ENCODE peak calls at places on chromosomes 5 and 9, in eight cellular contexts. X, I, W, R, F, H, P and Q are unnamed samples. For H3K4me1 and H3K9me3, the result is how much of the 10 kb centered on the place peaks cover.

GRCh38 chr9:33453286-33453882 is 6.0 kb upstream of the AQP3 start:
- DNase-seq in I (no peak), H (no peak), R (peak), P (no peak), W (no peak), X (no peak), F (no peak), Q (no peak)

GRCh38 chr5:90134892-90135291 is 274.7 kb downstream of the CETN3 start:
- DNase-seq in H (no peak), X (peak), W (peak), R (peak), F (peak), P (no peak), I (no peak), Q (no peak)

GRCh38 chr9:2602704-2603116 is 18.9 kb upstream of the VLDLR start:
- DNase-seq in R (no peak), W (no peak), I (no peak), X (peak), H (no peak), P (no peak), F (no peak), Q (no peak)

GRCh38 chr5:40365357-40366330 is 314.1 kb upstream of the PTGER4 start:
- DNase-seq in R (no peak), I (no peak), W (no peak), H (no peak), P (no peak), F (no peak), X (peak), Q (no peak)

GRCh38 chr5:136014049-136014516 is 14.7 kb upstream of the TGFBI start:
- DNase-seq in H (peak), F (peak), W (no peak), X (no peak), I (no peak), R (peak), P (no peak), Q (no peak)

GRCh38 chr9:129481824-129482511 is 138.9 kb downstream of the C9orf50 start:
- DNase-seq in P (no peak), I (no peak), W (no peak), R (peak), H (no peak), F (peak), X (no peak), Q (no peak)

GRCh38 chr5:110377411-110378392 is 348.8 kb downstream of the TMEM232 start:
- DNase-seq in H (no peak), F (no peak), I (no peak), R (peak), P (no peak), W (no peak), X (peak), Q (no peak)

GRCh38 chr9:36092509-36093215 is 43.9 kb upstream of the GLIPR2 start:
- DNase-seq in F (no peak), H (no peak), R (no peak), P (no peak), X (no peak), I (no peak), W (no peak), Q (no peak)

GRCh38 chr5:166505546-166505945 is 1785.9 kb upstream of the WWC1 start:
- DNase-seq in R (peak), P (no peak), I (no peak), X (no peak), W (no peak), H (no peak), F (no peak), Q (no peak)

GRCh38 chr5:168209987-168210386 is 81.5 kb upstream of the WWC1 start:
- DNase-seq in I (no peak), H (no peak), X (no peak), R (peak), W (no peak), F (no peak), P (no peak), Q (no peak)

GRCh38 chr9:129938291-129938979 is 103.2 kb downstream of the USP20 start:
- DNase-seq in P (no peak), X (peak), W (no peak), F (no peak), R (peak), H (no peak), I (no peak), Q (no peak)

GRCh38 chr5:113109344-113109743 is 132.7 kb downstream of the DCP2 start:
- DNase-seq in X (no peak), W (no peak), P (no peak), R (no peak), F (no peak), I (no peak), H (no peak), Q (no peak)
- H3K4me1 ChIP-seq in X (under half), W (under half), P (under half), R (under half), F (under half), I (under half), H (under half), Q (under half)

GRCh38 chr5:31185951-31186350 is 7.5 kb upstream of the CDH6 start:
- DNase-seq in P (no peak), W (no peak), I (no peak), X (no peak), R (no peak), H (no peak), F (no peak), Q (no peak)
- TF ChIP-seq CTCF in P (no peak), W (no peak), I (no peak), X (no peak), R (no peak), H (no peak), F (no peak), Q (no peak)

GRCh38 chr5:178360926-178361235 is 128.3 kb upstream of the PHYKPL start:
- DNase-seq in X (no peak), I (no peak), F (no peak), H (no peak), R (no peak), W (no peak), P (no peak), Q (no peak)

GRCh38 chr5:178361657-178362445 is 129.2 kb upstream of the PHYKPL start:
- DNase-seq in I (no peak), F (no peak), R (peak), P (no peak), X (no peak), H (no peak), W (no peak), Q (no peak)

GRCh38 chr5:178359738-178360137 is 127.1 kb upstream of the PHYKPL start:
- DNase-seq in H (no peak), R (no peak), W (no peak), I (no peak), F (no peak), X (no peak), P (no peak), Q (no peak)

GRCh38 chr5:178357678-178358077 is 125.1 kb upstream of the PHYKPL start:
- DNase-seq in W (no peak), P (no peak), I (no peak), H (no peak), F (no peak), R (no peak), X (no peak), Q (no peak)

GRCh38 chr5:178360231-178360925 is 127.8 kb upstream of the PHYKPL start:
- DNase-seq in F (no peak), P (no peak), R (no peak), I (no peak), W (no peak), H (no peak), X (no peak), Q (no peak)
- H3K9me3 ChIP-seq in F (under half), P (under half), R (under half), I (under half), W (under half), H (under half), X (under half), Q (under half)

GRCh38 chr5:142425286-142426065 is 100.7 kb upstream of the SPRY4 start:
- DNase-seq in P (no peak), X (peak), W (no peak), R (peak), I (no peak), F (no peak), H (no peak), Q (no peak)
- H3K4me1 ChIP-seq in P (under half), X (under half), W (under half), R (under half), I (under half), F (under half), H (under half), Q (under half)

GRCh38 chr9:112091805-112092204 is 83.3 kb downstream of the SUSD1 start:
- DNase-seq in X (peak), W (no peak), I (no peak), H (no peak), R (peak), F (no peak), P (no peak), Q (no peak)
- TF ChIP-seq CTCF in X (peak), W (no peak), I (peak), H (no peak), R (peak), F (no peak), P (no peak), Q (no peak)